ENCODE peak calls at places on chromosomes 2 and 18, in five cellular contexts. One of them, this sample, is unnamed.

GRCh38 chr18:12973562-12974213 is 17.5 kb upstream of the CEP192 start:
- DNase-seq in activated CD4-positive, alpha-beta T cell treated with anti-CD3 and anti-CD28 coated beads, Interleukin-2, amount 10 ng/mL, durations not matched to agents 7 days and 5 days: no peak
- DNase-seq in choroid plexus epithelial cell: peak
- DNase-seq in HT-29: no peak
- DNase-seq in CMK: no peak
- DNase-seq in this sample: no peak

GRCh38 chr2:199704358-199705238 is 146.4 kb downstream of the FTCDNL1 start:
- DNase-seq in activated CD4-positive, alpha-beta T cell treated with anti-CD3 and anti-CD28 coated beads, Interleukin-2, amount 10 ng/mL, durations not matched to agents 7 days and 5 days: peak
- DNase-seq in choroid plexus epithelial cell: peak
- DNase-seq in HT-29: peak
- DNase-seq in CMK: no peak
- DNase-seq in this sample: peak

GRCh38 chr2:203682688-203683130 is 23.7 kb upstream of the CD28 start:
- DNase-seq in activated CD4-positive, alpha-beta T cell treated with anti-CD3 and anti-CD28 coated beads, Interleukin-2, amount 10 ng/mL, durations not matched to agents 7 days and 5 days: no peak
- DNase-seq in choroid plexus epithelial cell: peak
- DNase-seq in HT-29: no peak
- DNase-seq in CMK: no peak
- DNase-seq in this sample: peak

GRCh38 chr2:236557894-236558532 is 11.6 kb upstream of the ACKR3 start:
- DNase-seq in activated CD4-positive, alpha-beta T cell treated with anti-CD3 and anti-CD28 coated beads, Interleukin-2, amount 10 ng/mL, durations not matched to agents 7 days and 5 days: no peak
- DNase-seq in choroid plexus epithelial cell: no peak
- DNase-seq in HT-29: no peak
- DNase-seq in CMK: no peak
- DNase-seq in this sample: no peak

GRCh38 chr2:145258903-145259579 is 739.1 kb upstream of the ZEB2 start:
- DNase-seq in activated CD4-positive, alpha-beta T cell treated with anti-CD3 and anti-CD28 coated beads, Interleukin-2, amount 10 ng/mL, durations not matched to agents 7 days and 5 days: peak
- DNase-seq in choroid plexus epithelial cell: peak
- DNase-seq in HT-29: no peak
- DNase-seq in CMK: no peak
- DNase-seq in this sample: peak

GRCh38 chr2:123453772-123454171 is 571.3 kb upstream of the CNTNAP5 start:
- DNase-seq in activated CD4-positive, alpha-beta T cell treated with anti-CD3 and anti-CD28 coated beads, Interleukin-2, amount 10 ng/mL, durations not matched to agents 7 days and 5 days: no peak
- DNase-seq in choroid plexus epithelial cell: no peak
- DNase-seq in HT-29: no peak
- DNase-seq in CMK: no peak
- DNase-seq in this sample: no peak

GRCh38 chr2:234135750-234136221 is 85.3 kb downstream of the SPP2 start:
- DNase-seq in activated CD4-positive, alpha-beta T cell treated with anti-CD3 and anti-CD28 coated beads, Interleukin-2, amount 10 ng/mL, durations not matched to agents 7 days and 5 days: peak
- DNase-seq in choroid plexus epithelial cell: peak
- DNase-seq in HT-29: peak
- DNase-seq in CMK: peak
- DNase-seq in this sample: peak

GRCh38 chr2:194363295-194363694 is 1293.7 kb upstream of the SLC39A10 start:
- DNase-seq in activated CD4-positive, alpha-beta T cell treated with anti-CD3 and anti-CD28 coated beads, Interleukin-2, amount 10 ng/mL, durations not matched to agents 7 days and 5 days: no peak
- DNase-seq in choroid plexus epithelial cell: no peak
- DNase-seq in HT-29: no peak
- DNase-seq in CMK: no peak
- DNase-seq in this sample: no peak

GRCh38 chr18:70462078-70462439 is 173.2 kb downstream of the SOCS6 start:
- DNase-seq in activated CD4-positive, alpha-beta T cell treated with anti-CD3 and anti-CD28 coated beads, Interleukin-2, amount 10 ng/mL, durations not matched to agents 7 days and 5 days: no peak
- DNase-seq in choroid plexus epithelial cell: no peak
- DNase-seq in HT-29: no peak
- DNase-seq in CMK: no peak
- DNase-seq in this sample: no peak

GRCh38 chr2:129882476-129882875 is 97.0 kb upstream of the RAB6C start:
- DNase-seq in activated CD4-positive, alpha-beta T cell treated with anti-CD3 and anti-CD28 coated beads, Interleukin-2, amount 10 ng/mL, durations not matched to agents 7 days and 5 days: no peak
- DNase-seq in choroid plexus epithelial cell: no peak
- DNase-seq in HT-29: no peak
- DNase-seq in CMK: no peak
- DNase-seq in this sample: no peak

GRCh38 chr18:48800877-48801727 is 149.7 kb downstream of the SMAD7 start:
- DNase-seq in activated CD4-positive, alpha-beta T cell treated with anti-CD3 and anti-CD28 coated beads, Interleukin-2, amount 10 ng/mL, durations not matched to agents 7 days and 5 days: no peak
- DNase-seq in choroid plexus epithelial cell: no peak
- DNase-seq in HT-29: no peak
- DNase-seq in CMK: no peak
- DNase-seq in this sample: peak

GRCh38 chr2:184599054-184599874 is 935 bp downstream of the ZNF804A start:
- DNase-seq in activated CD4-positive, alpha-beta T cell treated with anti-CD3 and anti-CD28 coated beads, Interleukin-2, amount 10 ng/mL, durations not matched to agents 7 days and 5 days: no peak
- DNase-seq in choroid plexus epithelial cell: peak
- DNase-seq in HT-29: no peak
- DNase-seq in CMK: no peak
- DNase-seq in this sample: peak

GRCh38 chr2:18959200-18959599 is 369.8 kb upstream of the NT5C1B start:
- DNase-seq in activated CD4-positive, alpha-beta T cell treated with anti-CD3 and anti-CD28 coated beads, Interleukin-2, amount 10 ng/mL, durations not matched to agents 7 days and 5 days: no peak
- DNase-seq in choroid plexus epithelial cell: no peak
- DNase-seq in HT-29: no peak
- DNase-seq in CMK: no peak
- DNase-seq in this sample: no peak

GRCh38 chr18:21851327-21851961 is 110.9 kb downstream of the MIB1 start:
- DNase-seq in activated CD4-positive, alpha-beta T cell treated with anti-CD3 and anti-CD28 coated beads, Interleukin-2, amount 10 ng/mL, durations not matched to agents 7 days and 5 days: no peak
- DNase-seq in choroid plexus epithelial cell: peak
- DNase-seq in HT-29: no peak
- DNase-seq in CMK: no peak
- DNase-seq in this sample: peak

GRCh38 chr18:57687970-57688369 is 66.3 kb upstream of the NARS1 start:
- DNase-seq in activated CD4-positive, alpha-beta T cell treated with anti-CD3 and anti-CD28 coated beads, Interleukin-2, amount 10 ng/mL, durations not matched to agents 7 days and 5 days: no peak
- DNase-seq in choroid plexus epithelial cell: no peak
- DNase-seq in HT-29: no peak
- DNase-seq in CMK: no peak
- DNase-seq in this sample: no peak

GRCh38 chr2:167504061-167504460 is 615.8 kb downstream of the XIRP2 start:
- DNase-seq in activated CD4-positive, alpha-beta T cell treated with anti-CD3 and anti-CD28 coated beads, Interleukin-2, amount 10 ng/mL, durations not matched to agents 7 days and 5 days: no peak
- DNase-seq in choroid plexus epithelial cell: no peak
- DNase-seq in HT-29: no peak
- DNase-seq in CMK: no peak
- DNase-seq in this sample: no peak

GRCh38 chr2:33526132-33526531 is 49.7 kb downstream of the RASGRP3 start:
- DNase-seq in activated CD4-positive, alpha-beta T cell treated with anti-CD3 and anti-CD28 coated beads, Interleukin-2, amount 10 ng/mL, durations not matched to agents 7 days and 5 days: no peak
- DNase-seq in choroid plexus epithelial cell: peak
- DNase-seq in HT-29: no peak
- DNase-seq in CMK: no peak
- DNase-seq in this sample: peak

GRCh38 chr18:44589709-44590108 is 91.0 kb upstream of the SETBP1 start:
- DNase-seq in activated CD4-positive, alpha-beta T cell treated with anti-CD3 and anti-CD28 coated beads, Interleukin-2, amount 10 ng/mL, durations not matched to agents 7 days and 5 days: no peak
- DNase-seq in choroid plexus epithelial cell: peak
- DNase-seq in HT-29: no peak
- DNase-seq in CMK: no peak
- DNase-seq in this sample: peak

This sample was measured in IMR-90.